ENCODE peak calls at places on chromosome 2, in four cellular contexts. One of them, this sample, is unnamed. For H3K4me1, the result is how much of the 10 kb centered on the place peaks cover.

GRCh38 chr2:185793532-185794073 is 55.0 kb downstream of the FSIP2 start:
- DNase-seq in DND-41: no peak
- DNase-seq in PC-3: no peak
- DNase-seq in mesenchymal stem cell: peak
- DNase-seq in this sample: no peak

GRCh38 chr2:10375570-10376266 is 72.4 kb downstream of the ODC1 start:
- DNase-seq in DND-41: no peak
- DNase-seq in PC-3: no peak
- DNase-seq in mesenchymal stem cell: no peak
- DNase-seq in this sample: no peak

GRCh38 chr2:199471443-199472057 is 13.8 kb upstream of the SATB2 start:
- DNase-seq in DND-41: no peak
- DNase-seq in PC-3: peak
- DNase-seq in mesenchymal stem cell: peak
- DNase-seq in this sample: peak

GRCh38 chr2:48991415-48992131 is 162.7 kb downstream of the FSHR start:
- DNase-seq in DND-41: no peak
- DNase-seq in PC-3: no peak
- DNase-seq in mesenchymal stem cell: no peak
- DNase-seq in this sample: no peak

GRCh38 chr2:112752667-112753066 is 11.7 kb downstream of the CKAP2L start:
- DNase-seq in DND-41: no peak
- DNase-seq in PC-3: no peak
- DNase-seq in mesenchymal stem cell: no peak
- DNase-seq in this sample: no peak

GRCh38 chr2:96452054-96452453 is 53.1 kb downstream of the NEURL3 start:
- DNase-seq in DND-41: no peak
- DNase-seq in PC-3: no peak
- DNase-seq in mesenchymal stem cell: no peak
- DNase-seq in this sample: no peak

GRCh38 chr2:39506215-39506614 is 69.1 kb upstream of the MAP4K3 start:
- DNase-seq in DND-41: no peak
- DNase-seq in PC-3: peak
- DNase-seq in mesenchymal stem cell: no peak
- DNase-seq in this sample: no peak

GRCh38 chr2:53331667-53332066 is 435.9 kb upstream of the CHAC2 start:
- DNase-seq in DND-41: no peak
- DNase-seq in PC-3: no peak
- DNase-seq in mesenchymal stem cell: no peak
- DNase-seq in this sample: no peak

GRCh38 chr2:237547841-237548416 is 18.4 kb upstream of the PRLH start:
- DNase-seq in DND-41: no peak
- DNase-seq in PC-3: no peak
- DNase-seq in mesenchymal stem cell: peak
- DNase-seq in this sample: peak

GRCh38 chr2:229141626-229142025 is 129.5 kb downstream of the PID1 start:
- DNase-seq in DND-41: no peak
- DNase-seq in PC-3: peak
- DNase-seq in mesenchymal stem cell: peak
- DNase-seq in this sample: no peak

GRCh38 chr2:172084734-172085459 is 410 bp upstream of the DLX1 start:
- DNase-seq in DND-41: peak
- DNase-seq in PC-3: peak
- DNase-seq in mesenchymal stem cell: peak
- DNase-seq in this sample: peak

GRCh38 chr2:195330513-195330956 is 326.5 kb upstream of the SLC39A10 start:
- DNase-seq in DND-41: no peak
- DNase-seq in PC-3: no peak
- DNase-seq in mesenchymal stem cell: no peak
- DNase-seq in this sample: peak

GRCh38 chr2:86284401-86284841 is 53.0 kb downstream of the REEP1 start:
- DNase-seq in DND-41: no peak
- DNase-seq in PC-3: no peak
- DNase-seq in mesenchymal stem cell: no peak
- DNase-seq in this sample: no peak

GRCh38 chr2:95022309-95023221 is 2.9 kb upstream of the MAL start:
- DNase-seq in DND-41: peak
- DNase-seq in PC-3: peak
- DNase-seq in mesenchymal stem cell: no peak
- DNase-seq in this sample: peak

GRCh38 chr2:143513081-143513480 is 383.9 kb downstream of the ARHGAP15 start:
- DNase-seq in DND-41: peak
- DNase-seq in PC-3: peak
- DNase-seq in mesenchymal stem cell: peak
- DNase-seq in this sample: peak

GRCh38 chr2:201320701-201321100 is 36.4 kb downstream of the FLACC1 start:
- DNase-seq in DND-41: no peak
- DNase-seq in PC-3: no peak
- DNase-seq in mesenchymal stem cell: no peak
- DNase-seq in this sample: no peak

GRCh38 chr2:183614797-183615429 is 490.7 kb downstream of the NUP35 start:
- DNase-seq in DND-41: no peak
- DNase-seq in PC-3: no peak
- DNase-seq in mesenchymal stem cell: no peak
- DNase-seq in this sample: peak

GRCh38 chr2:25362564-25363145 is 20.9 kb upstream of the DNMT3A start:
- DNase-seq in DND-41: no peak
- DNase-seq in PC-3: peak
- DNase-seq in mesenchymal stem cell: no peak
- DNase-seq in this sample: no peak

GRCh38 chr2:47521666-47522285 is 118.8 kb downstream of the MSH2 start:
- DNase-seq in DND-41: no peak
- DNase-seq in PC-3: no peak
- DNase-seq in mesenchymal stem cell: no peak
- DNase-seq in this sample: no peak

GRCh38 chr2:127400897-127401756 is 13.4 kb upstream of the MAP3K2 start:
- DNase-seq in DND-41: no peak
- DNase-seq in PC-3: peak
- DNase-seq in mesenchymal stem cell: peak
- DNase-seq in this sample: no peak

GRCh38 chr2:69525261-69525660 is 88.0 kb upstream of the NFU1 start:
- DNase-seq in DND-41: no peak
- DNase-seq in PC-3: no peak
- DNase-seq in mesenchymal stem cell: no peak
- DNase-seq in this sample: no peak

GRCh38 chr2:73293534-73294171 is at the start of gene EGR4:
- DNase-seq in DND-41: no peak
- DNase-seq in PC-3: peak
- DNase-seq in mesenchymal stem cell: peak
- DNase-seq in this sample: peak

GRCh38 chr2:58539973-58540372 is 298.8 kb upstream of the FANCL start:
- DNase-seq in DND-41: no peak
- DNase-seq in PC-3: peak
- DNase-seq in mesenchymal stem cell: peak
- DNase-seq in this sample: no peak

GRCh38 chr2:157052685-157053224 is 204.8 kb upstream of the GALNT5 start:
- DNase-seq in DND-41: no peak
- DNase-seq in PC-3: peak
- DNase-seq in mesenchymal stem cell: peak
- DNase-seq in this sample: peak

GRCh38 chr2:85605406-85606115 is 3.1 kb upstream of the TMEM150A start:
- DNase-seq in DND-41: no peak
- DNase-seq in PC-3: no peak
- DNase-seq in mesenchymal stem cell: peak
- DNase-seq in this sample: peak

GRCh38 chr2:108968619-108969018 is 20.4 kb downstream of the EDAR start:
- DNase-seq in DND-41: no peak
- DNase-seq in PC-3: peak
- DNase-seq in mesenchymal stem cell: no peak
- DNase-seq in this sample: peak

GRCh38 chr2:218023636-218024035 is 20.8 kb upstream of the TNS1 start:
- DNase-seq in DND-41: no peak
- DNase-seq in PC-3: no peak
- DNase-seq in mesenchymal stem cell: no peak
- DNase-seq in this sample: no peak

GRCh38 chr2:127681976-127682857 is 6.9 kb upstream of the LIMS2 start:
- DNase-seq in DND-41: no peak
- DNase-seq in PC-3: no peak
- DNase-seq in mesenchymal stem cell: no peak
- DNase-seq in this sample: no peak

DNA sequence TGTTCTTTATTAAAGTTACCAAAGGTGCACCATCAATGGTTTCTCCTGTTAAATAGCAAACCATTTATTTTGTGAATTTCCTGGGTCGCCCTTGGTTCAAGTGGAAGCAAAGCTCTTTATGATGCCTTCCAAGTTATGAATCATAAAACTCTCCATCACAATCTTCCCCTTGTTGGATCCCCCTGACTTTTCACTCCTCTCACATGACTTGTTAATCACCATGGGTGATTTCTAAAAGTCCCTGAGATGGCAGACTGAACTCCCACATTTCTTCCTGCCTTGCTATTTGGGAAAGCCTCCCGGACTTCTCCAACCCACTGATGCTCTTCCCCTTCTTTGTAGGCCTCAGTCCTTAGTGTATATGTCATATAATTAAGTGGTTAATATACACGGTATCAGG is 176.0 kb downstream of the THADA start:
- DNase-seq in DND-41: no peak
- DNase-seq in PC-3: no peak
- DNase-seq in mesenchymal stem cell: no peak
- DNase-seq in this sample: no peak
- H3K4me1 ChIP-seq in DND-41: under half
- H3K4me1 ChIP-seq in PC-3: under half
- H3K4me1 ChIP-seq in mesenchymal stem cell: under half
- H3K4me1 ChIP-seq in this sample: under half

DNA sequence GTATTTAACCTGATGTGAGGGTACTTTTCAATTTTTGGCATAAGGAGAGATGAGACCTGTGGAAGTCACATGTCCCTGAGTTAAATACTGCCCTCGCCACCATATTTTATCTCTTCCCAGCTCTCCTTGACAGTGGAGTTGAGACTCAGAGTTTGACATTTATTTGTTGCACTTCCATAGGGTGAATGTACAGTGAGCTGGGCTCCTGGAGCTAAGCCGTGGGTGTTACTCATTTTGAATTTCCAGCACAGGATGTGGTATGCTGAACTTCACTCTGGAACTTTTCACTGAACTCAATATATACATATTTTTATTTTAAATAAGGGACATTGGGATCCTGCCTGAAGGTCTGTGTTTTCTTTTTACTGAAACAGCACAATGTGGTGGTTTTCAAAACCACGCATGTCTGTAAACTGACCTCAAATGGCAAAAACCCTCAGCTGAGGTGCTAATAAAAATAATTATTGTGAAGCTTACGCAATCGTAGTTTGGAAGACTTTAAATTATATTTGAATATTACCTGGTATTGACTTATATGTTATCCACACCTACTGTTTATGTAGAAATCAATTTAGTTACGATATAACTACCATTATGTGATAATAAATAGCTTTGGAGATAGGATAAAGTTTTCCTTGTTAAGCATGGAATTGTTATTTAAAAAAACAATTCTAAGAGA is 12.1 kb downstream of the RNF144A start:
- DNase-seq in DND-41: no peak
- DNase-seq in PC-3: peak
- DNase-seq in mesenchymal stem cell: no peak
- DNase-seq in this sample: no peak
- H3K4me1 ChIP-seq in DND-41: half or more
- H3K4me1 ChIP-seq in PC-3: under half
- H3K4me1 ChIP-seq in mesenchymal stem cell: under half
- H3K4me1 ChIP-seq in this sample: under half

DNA sequence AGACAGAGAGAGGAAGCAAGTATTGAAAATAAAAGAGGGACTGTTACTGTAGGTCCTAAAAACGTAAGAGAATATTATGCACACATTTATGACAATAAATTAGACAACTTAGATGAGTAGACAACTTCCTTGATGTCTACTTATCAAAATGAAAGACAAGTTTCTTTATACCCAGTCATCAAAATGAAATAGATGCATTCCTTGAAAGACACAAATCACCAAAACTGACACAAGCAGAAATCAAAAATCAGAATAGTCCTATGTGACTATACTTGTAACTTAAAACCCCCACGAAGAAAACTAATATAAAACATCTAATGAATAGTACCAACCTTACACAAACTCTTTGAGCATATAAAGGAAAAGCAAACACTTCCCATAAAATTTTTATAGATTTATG is 14.5 kb downstream of the RTN4 start:
- DNase-seq in DND-41: no peak
- DNase-seq in PC-3: no peak
- DNase-seq in mesenchymal stem cell: no peak
- DNase-seq in this sample: no peak
- H3K4me1 ChIP-seq in DND-41: under half
- H3K4me1 ChIP-seq in PC-3: under half
- H3K4me1 ChIP-seq in mesenchymal stem cell: under half
- H3K4me1 ChIP-seq in this sample: under half

DNA sequence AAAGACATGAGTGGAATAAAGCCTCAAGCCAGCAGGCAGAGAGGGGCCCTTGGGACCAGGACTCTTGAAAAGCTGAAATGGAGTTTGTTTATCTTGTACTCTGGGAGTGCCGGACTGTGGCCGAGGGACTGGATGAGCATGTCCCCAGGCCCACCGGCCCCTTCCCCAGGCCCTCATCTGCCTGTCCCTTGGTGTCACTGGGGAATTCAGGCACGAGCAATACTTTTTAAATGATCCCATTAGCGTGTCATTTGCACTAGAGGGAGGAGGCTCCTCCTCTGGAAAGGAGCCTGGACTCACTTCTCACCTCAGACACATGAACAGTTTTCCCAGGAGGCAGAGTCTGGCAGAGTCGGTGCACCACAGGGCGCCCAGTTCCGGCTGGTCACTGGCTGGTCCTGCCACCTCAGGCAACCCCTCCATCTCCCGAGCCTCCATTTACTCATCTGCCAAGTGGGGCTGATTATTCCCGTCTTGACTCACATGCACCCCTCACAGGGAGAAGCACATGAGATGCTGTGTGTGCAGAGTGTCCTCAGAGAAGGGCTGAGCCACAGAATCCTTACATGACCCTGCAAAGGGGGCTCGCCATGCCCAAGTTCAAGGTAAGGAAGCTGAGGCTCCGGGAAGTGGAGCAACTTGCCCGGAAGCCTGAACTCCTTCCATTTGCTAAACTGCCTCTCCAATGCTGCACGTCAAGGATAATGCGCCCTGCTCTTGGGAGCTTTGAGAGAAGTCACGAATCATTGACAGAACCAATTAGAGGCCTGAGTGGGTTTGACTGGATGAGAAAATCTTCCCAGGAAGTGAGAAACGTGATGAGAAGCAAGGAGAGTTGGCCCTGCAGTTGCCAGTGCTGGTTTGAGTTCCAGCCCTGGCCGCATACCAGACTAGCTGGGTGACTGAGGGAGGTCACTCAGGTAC is 26.7 kb downstream of the CIB4 start:
- DNase-seq in DND-41: no peak
- DNase-seq in PC-3: no peak
- DNase-seq in mesenchymal stem cell: peak
- DNase-seq in this sample: no peak
- H3K4me1 ChIP-seq in DND-41: under half
- H3K4me1 ChIP-seq in PC-3: under half
- H3K4me1 ChIP-seq in mesenchymal stem cell: under half
- H3K4me1 ChIP-seq in this sample: half or more

DNA sequence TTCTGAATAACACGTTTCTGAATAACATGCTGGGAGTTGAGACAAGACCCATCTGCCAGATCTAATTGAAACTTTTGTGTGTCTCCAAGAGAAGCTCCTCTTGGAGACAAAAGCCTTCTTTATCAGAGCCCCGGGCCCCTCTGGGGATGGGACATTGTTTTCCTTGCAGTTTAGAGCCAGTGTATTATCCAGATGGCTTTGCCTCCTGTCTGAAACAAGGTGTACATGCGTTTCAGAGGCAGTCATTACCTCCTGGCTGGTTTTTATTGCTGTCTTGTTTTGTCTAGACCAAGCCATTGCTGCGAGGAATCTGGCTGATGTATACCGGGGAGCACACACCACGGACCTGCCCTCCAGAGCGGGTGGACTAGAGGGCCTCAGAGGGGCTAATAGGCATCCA is 7.8 kb downstream of the FOSL2 start:
- DNase-seq in DND-41: no peak
- DNase-seq in PC-3: no peak
- DNase-seq in mesenchymal stem cell: no peak
- DNase-seq in this sample: no peak
- H3K4me1 ChIP-seq in DND-41: under half
- H3K4me1 ChIP-seq in PC-3: under half
- H3K4me1 ChIP-seq in mesenchymal stem cell: under half
- H3K4me1 ChIP-seq in this sample: under half